ENCODE peak calls at places on chromosomes 6 and 20, in seven cellular contexts. N, C, P, A, B, T and D are unnamed samples.

GRCh38 chr20:45792513-45793118 is 862 bp downstream of the DNTTIP1 start:
- DNase-seq in T (no peak), N (no peak), A (no peak), P (no peak), B (no peak), C (no peak), D (peak)

GRCh38 chr6:30152019-30152673 is 8.9 kb downstream of the TRIM10 start:
- DNase-seq in T (no peak), C (no peak), A (no peak), B (no peak), N (no peak), P (no peak), D (no peak)

GRCh38 chr20:50339196-50339901 is 148.7 kb downstream of the CEBPB start:
- DNase-seq in P (no peak), C (no peak), B (no peak), A (no peak), N (no peak), T (peak), D (no peak)

GRCh38 chr20:63029358-63030121 is 22.8 kb upstream of the BHLHE23 start:
- DNase-seq in C (no peak), P (no peak), B (peak), N (no peak), A (no peak), T (peak), D (no peak)

GRCh38 chr6:38805682-38806081 is 90.6 kb downstream of the DNAH8 start:
- DNase-seq in P (no peak), T (no peak), A (no peak), B (no peak), N (no peak), C (no peak), D (no peak)

GRCh38 chr6:1110164-1110563 is 201.7 kb upstream of the FOXQ1 start:
- DNase-seq in A (peak), N (no peak), C (no peak), T (no peak), P (no peak), B (no peak), D (no peak)

GRCh38 chr6:113630738-113631535 is 226.2 kb upstream of the MARCKS start:
- DNase-seq in C (no peak), B (no peak), P (no peak), N (no peak), T (no peak), A (no peak), D (no peak)

GRCh38 chr6:134853111-134854055 is 96.5 kb downstream of the ALDH8A1 start:
- DNase-seq in T (no peak), C (no peak), P (no peak), N (no peak), B (no peak), A (no peak), D (no peak)

GRCh38 chr20:35947489-35947888 is 6.8 kb downstream of the SCAND1 start:
- DNase-seq in B (no peak), A (peak), C (no peak), T (peak), P (no peak), N (no peak), D (no peak)

GRCh38 chr6:140321891-140322290 is 947.4 kb upstream of the CITED2 start:
- DNase-seq in N (no peak), C (no peak), A (no peak), P (no peak), T (no peak), B (no peak), D (no peak)